ENCODE peak calls at places on chromosomes 13 and 19, in five cellular contexts. G is esophagus muscularis mucosa, W is HL-60, U is GM23338, E is breast epithelium. Y is an unnamed sample.

GRCh38 chr19:41362143-41362847 is 1.7 kb downstream of the B9D2 start:
- DNase-seq in G (no peak), W (no peak), E (no peak), U (no peak), Y (no peak)

GRCh38 chr13:27955192-27955591 is 13.9 kb downstream of the CDX2 start:
- DNase-seq in W (no peak), U (no peak), E (no peak), G (no peak), Y (no peak)

GRCh38 chr13:21579754-21580316 is 24.1 kb downstream of the MICU2 start:
- DNase-seq in G (no peak), W (no peak), E (no peak), U (no peak), Y (no peak)

GRCh38 chr19:57559008-57559403 is 657 bp downstream of the ZNF550 start:
- DNase-seq in W (peak), U (peak), E (no peak), G (no peak), Y (no peak)

GRCh38 chr19:8561071-8561764 is 16.0 kb downstream of the MYO1F start:
- DNase-seq in U (peak), W (no peak), G (no peak), E (no peak), Y (no peak)

GRCh38 chr19:5913739-5914357 is at the start of gene CAPS:
- DNase-seq in E (peak), U (no peak), W (no peak), G (no peak), Y (peak)

GRCh38 chr13:21675095-21676007 is 4.5 kb downstream of the FGF9 start:
- DNase-seq in W (no peak), E (no peak), U (peak), G (no peak), Y (no peak)

GRCh38 chr13:50801087-50801931 is 42.2 kb downstream of the DLEU7 start:
- DNase-seq in W (peak), U (peak), G (no peak), E (no peak), Y (peak)

GRCh38 chr19:48090281-48090802 is 20.3 kb downstream of the PLA2G4C start:
- DNase-seq in U (no peak), G (no peak), E (peak), W (no peak), Y (peak)

GRCh38 chr19:1038995-1039645 is 787 bp upstream of the ABCA7 start:
- DNase-seq in G (no peak), W (no peak), E (no peak), U (peak), Y (no peak)

GRCh38 chr19:3176715-3177501 is 1.7 kb upstream of the S1PR4 start:
- DNase-seq in E (no peak), W (peak), U (no peak), G (no peak), Y (no peak)

GRCh38 chr19:42325896-42326771 is 699 bp downstream of the MEGF8 start:
- DNase-seq in U (peak), E (no peak), G (no peak), W (peak), Y (no peak)

GRCh38 chr13:48977973-48978372 is 2.3 kb downstream of the FNDC3A start:
- DNase-seq in U (no peak), G (no peak), E (no peak), W (no peak), Y (no peak)

GRCh38 chr19:507286-508203 is at the start of gene TPGS1:
- DNase-seq in E (peak), G (no peak), U (peak), W (peak), Y (peak)

GRCh38 chr19:30317403-30317802 is 54.8 kb upstream of the ZNF536 start:
- DNase-seq in G (no peak), U (no peak), E (no peak), W (no peak), Y (no peak)

GRCh38 chr19:16366433-16367268 is 42.0 kb downstream of the KLF2 start:
- DNase-seq in U (peak), W (peak), G (no peak), E (no peak), Y (no peak)

GRCh38 chr13:100100115-100100879 is 11.4 kb downstream of the PCCA start:
- DNase-seq in G (no peak), U (no peak), E (no peak), W (no peak), Y (peak)

GRCh38 chr19:55460670-55461258 is 678 bp downstream of the ISOC2 start:
- DNase-seq in W (peak), G (peak), E (peak), U (peak), Y (peak)

GRCh38 chr13:48727252-48728011 is 73.7 kb downstream of the CYSLTR2 start:
- DNase-seq in G (no peak), U (no peak), W (no peak), E (no peak), Y (no peak)

GRCh38 chr19:7841751-7842660 is 12.0 kb downstream of the EVI5L start:
- DNase-seq in W (no peak), E (no peak), U (no peak), G (no peak), Y (no peak)

GRCh38 chr19:17504456-17504855 is 7.0 kb upstream of the PGLS start:
- DNase-seq in E (no peak), G (no peak), U (no peak), W (no peak), Y (no peak)

GRCh38 chr19:28022506-28022905 is 1190.4 kb downstream of the UQCRFS1 start:
- DNase-seq in G (peak), W (no peak), E (no peak), U (no peak), Y (no peak)

GRCh38 chr19:4456566-4456842 is 1.1 kb downstream of the UBXN6 start:
- DNase-seq in W (no peak), U (no peak), G (no peak), E (no peak), Y (no peak)

GRCh38 chr13:94309997-94310842 is 169.3 kb downstream of the DCT start:
- DNase-seq in U (no peak), G (no peak), E (no peak), W (no peak), Y (no peak)

GRCh38 chr13:63206431-63206830 is 1790.8 kb upstream of the PCDH20 start:
- DNase-seq in G (no peak), W (no peak), E (no peak), U (no peak), Y (no peak)

GRCh38 chr19:43432866-43433673 is 18.4 kb downstream of the TEX101 start:
- DNase-seq in W (peak), G (no peak), E (peak), U (peak), Y (peak)

GRCh38 chr13:51332566-51333361 is 6.7 kb upstream of the SERPINE3 start:
- DNase-seq in U (no peak), E (no peak), W (no peak), G (no peak), Y (no peak)

GRCh38 chr13:105213512-105213911 is 1322.0 kb downstream of the EFNB2 start:
- DNase-seq in E (no peak), U (peak), W (peak), G (no peak), Y (no peak)

GRCh38 chr13:92807343-92807742 is 419.3 kb upstream of the GPC6 start:
- DNase-seq in G (no peak), E (no peak), U (no peak), W (no peak), Y (no peak)

GRCh38 chr13:28984326-28984725 is 164.2 kb downstream of the MTUS2 start:
- DNase-seq in W (no peak), U (no peak), E (no peak), G (no peak), Y (no peak)

GRCh38 chr19:7904074-7905020 is 670 bp downstream of the MAP2K7 start:
- DNase-seq in G (no peak), U (peak), W (peak), E (no peak), Y (no peak)

GRCh38 chr19:3278749-3279148 is 54.3 kb downstream of the CELF5 start:
- DNase-seq in W (no peak), E (no peak), G (no peak), U (no peak), Y (no peak)

GRCh38 chr13:46580362-46580839 is 27.4 kb downstream of the LRCH1 start:
- DNase-seq in W (no peak), G (no peak), E (no peak), U (no peak), Y (no peak)

GRCh38 chr13:45207319-45207718 is 6.5 kb upstream of the KCTD4 start:
- DNase-seq in U (no peak), W (no peak), E (no peak), G (no peak), Y (no peak)

GRCh38 chr19:18700501-18701249 is 17.2 kb downstream of the CRTC1 start:
- DNase-seq in G (peak), E (peak), U (peak), W (peak), Y (peak)

GRCh38 chr19:43751466-43752220 is 3.1 kb downstream of the SMG9 start:
- DNase-seq in U (no peak), W (no peak), G (no peak), E (no peak), Y (no peak)

GRCh38 chr13:24911135-24911524 is 147.2 kb downstream of the RNF17 start:
- DNase-seq in W (peak), E (no peak), G (no peak), U (no peak), Y (no peak)
- H3K27ac ChIP-seq in W (peak), E (no peak), G (no peak), U (no peak), Y (no peak)

GRCh38 chr13:32150794-32151193 is 119.2 kb downstream of the FRY start:
- DNase-seq in W (no peak), E (no peak), U (no peak), G (no peak), Y (no peak)
- TF ChIP-seq POLR2AphosphoS5 in W (no peak), E (no peak), U (no peak), G (peak), Y (no peak)

DNA sequence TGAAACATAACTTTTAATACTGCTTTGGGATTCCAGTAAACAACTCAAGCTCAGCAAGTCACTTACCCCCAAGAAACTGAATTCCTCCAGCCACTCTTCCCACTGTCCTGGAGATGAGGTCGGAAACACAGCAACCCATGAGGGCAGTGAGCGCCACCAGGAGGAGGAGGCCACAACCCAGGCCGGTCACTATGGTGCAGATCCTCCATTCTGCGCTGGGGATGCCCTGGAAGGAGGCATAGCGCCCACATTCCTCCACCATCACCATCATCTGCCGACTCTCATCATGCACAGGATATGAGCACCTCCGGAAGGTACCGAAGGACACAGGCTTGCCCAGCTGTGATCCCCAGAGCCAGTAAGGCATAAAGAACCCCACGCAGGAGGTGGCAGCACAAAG is 2.2 kb downstream of the LHFPL6 start:
- DNase-seq in G (no peak), U (peak), E (no peak), W (no peak), Y (no peak)
- TF ChIP-seq CTCF in G (no peak), U (peak), E (no peak), W (no peak), Y (no peak)

GRCh38 chr13:98385591-98385990 is 191.3 kb downstream of the STK24 start:
- DNase-seq in E (no peak), U (no peak), W (no peak), G (no peak), Y (no peak)
- H3K27ac ChIP-seq in E (no peak), U (no peak), W (no peak), G (no peak), Y (no peak)

DNA sequence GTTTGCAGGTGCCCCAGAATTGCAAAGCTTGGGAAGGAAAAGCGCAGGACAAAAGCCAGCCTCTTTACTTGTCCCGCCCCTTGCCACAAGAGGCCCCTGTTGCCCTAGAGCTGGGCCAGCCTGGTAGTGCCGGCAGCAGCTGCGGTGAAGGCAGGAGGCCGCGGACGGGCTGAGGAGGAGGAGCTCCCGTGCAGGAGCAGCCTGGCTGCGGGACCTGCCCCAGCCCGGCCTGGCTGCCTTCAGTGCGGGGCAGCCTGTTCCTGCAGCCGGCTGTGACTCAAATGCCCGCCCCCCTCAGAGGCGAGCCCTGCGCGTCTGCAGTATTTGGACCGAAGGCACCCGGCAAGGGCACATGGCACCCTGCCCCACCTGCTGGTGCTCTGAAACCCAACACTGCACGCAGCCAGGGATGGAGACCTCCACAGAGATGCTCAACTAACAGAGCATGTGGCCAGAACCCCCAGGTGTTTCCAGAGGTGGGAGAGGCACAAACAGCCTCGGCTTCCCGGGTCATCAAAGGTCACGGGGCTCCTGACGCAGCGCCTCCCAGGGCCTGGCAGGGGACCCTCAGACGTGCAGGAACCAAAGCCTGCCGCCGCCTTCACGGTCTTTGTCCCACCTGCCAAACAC is 29.7 kb downstream of the NAXD start:
- DNase-seq in U (peak), G (no peak), E (peak), W (peak), Y (peak)
- TF ChIP-seq POLR2AphosphoS5 in U (peak), G (peak), E (no peak), W (peak), Y (peak)

GRCh38 chr13:42478531-42479156 is 95.3 kb upstream of the TNFSF11 start:
- DNase-seq in E (no peak), G (no peak), W (no peak), U (peak), Y (no peak)
- TF ChIP-seq CTCF in E (no peak), G (no peak), W (no peak), U (peak), Y (no peak)

GRCh38 chr19:11964858-11965645 is at the start of gene ZNF763:
- DNase-seq in E (peak), U (peak), G (peak), W (peak), Y (peak)
- H3K27ac ChIP-seq in E (peak), U (peak), G (peak), W (peak), Y (peak)

DNA sequence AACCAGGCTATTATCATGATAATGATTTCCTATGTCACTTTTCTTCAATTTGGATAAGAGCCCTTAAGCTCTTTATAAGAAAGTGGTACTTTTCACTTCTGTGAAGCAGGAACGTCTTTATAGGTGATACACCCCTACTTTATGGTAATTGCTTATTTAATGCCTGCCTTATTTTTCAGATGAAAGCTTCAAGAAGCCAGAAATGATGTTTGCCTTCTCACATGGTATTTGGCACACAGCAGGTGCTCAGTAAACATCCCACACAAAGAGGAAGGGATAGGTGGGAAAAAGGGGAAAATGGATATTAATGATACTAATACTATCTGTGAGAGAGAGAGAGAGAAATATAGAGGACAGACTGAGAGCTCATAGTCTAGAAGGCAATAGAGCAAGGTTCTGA is 29.0 kb upstream of the WASF3 start:
- DNase-seq in U (no peak), W (no peak), E (no peak), G (no peak), Y (no peak)
- TF ChIP-seq POLR2AphosphoS5 in U (no peak), W (no peak), E (no peak), G (no peak), Y (no peak)

GRCh38 chr19:2089727-2090053 is 6.4 kb downstream of the MOB3A start:
- DNase-seq in W (no peak), U (no peak), G (no peak), E (no peak), Y (no peak)

GRCh38 chr19:2089001-2089711 is 7.0 kb downstream of the MOB3A start:
- DNase-seq in E (no peak), U (no peak), G (no peak), W (no peak), Y (peak)

GRCh38 chr19:2083174-2083854 is 12.8 kb downstream of the MOB3A start:
- DNase-seq in U (no peak), G (no peak), E (no peak), W (peak), Y (no peak)

GRCh38 chr19:2084993-2085720 is 11.0 kb downstream of the MOB3A start:
- DNase-seq in U (no peak), G (no peak), W (peak), E (no peak), Y (no peak)

DNA sequence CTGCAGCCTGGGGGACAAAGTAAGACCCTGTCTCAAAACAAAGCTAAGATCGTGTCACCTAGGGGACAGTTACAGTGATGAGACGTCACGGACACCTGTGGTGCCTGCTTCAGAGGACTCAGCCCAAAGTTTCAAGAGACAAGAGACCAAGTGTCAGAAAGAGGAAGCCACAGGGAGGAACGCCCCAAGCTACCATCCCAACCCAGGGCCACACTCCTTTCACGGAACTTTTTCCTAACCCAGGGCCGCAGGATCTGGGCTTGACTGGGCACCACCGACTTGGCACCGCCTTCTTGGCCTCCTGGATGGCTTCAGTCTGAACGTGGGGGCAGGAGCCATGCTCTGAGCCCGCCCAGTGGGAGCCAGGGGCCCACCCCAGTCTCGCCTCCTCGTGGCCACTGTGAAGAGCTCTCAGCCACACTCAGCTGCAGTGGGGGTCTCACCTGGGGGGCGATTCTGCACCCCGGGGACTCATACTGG is 8.5 kb downstream of the MOB3A start:
- DNase-seq in W (peak), U (no peak), G (no peak), E (no peak), Y (no peak)
- TF ChIP-seq CTCF in W (no peak), U (no peak), G (no peak), E (no peak), Y (no peak)

DNA sequence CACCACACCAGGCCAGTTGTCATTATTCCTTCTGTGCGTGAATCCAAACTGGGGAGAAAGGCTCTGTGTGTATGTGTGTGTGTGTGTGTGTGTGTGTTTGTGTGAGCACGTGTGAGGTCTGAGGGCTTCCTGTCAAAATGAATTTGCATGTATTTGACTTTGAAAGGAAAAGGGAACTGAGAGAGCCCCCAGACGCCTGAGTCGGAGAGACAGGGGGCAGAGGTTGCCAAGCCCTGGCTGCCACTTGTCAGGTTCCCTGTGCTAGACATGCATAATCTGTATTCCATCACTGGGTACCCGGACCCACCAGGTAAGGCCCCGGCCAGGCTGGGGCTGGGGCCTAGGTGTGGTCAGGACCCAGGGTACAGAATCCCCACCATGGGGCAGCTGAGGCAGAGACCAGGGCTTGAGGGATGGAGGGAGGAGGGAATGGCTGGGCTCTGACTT is at the start of gene CLEC17A:
- DNase-seq in E (no peak), G (no peak), W (no peak), U (no peak), Y (no peak)
- H3K27ac ChIP-seq in E (no peak), G (no peak), W (no peak), U (no peak), Y (no peak)

Y was measured in prostate gland.